ENCODE peak calls at places on chromosome 21, in six cellular contexts. S, L, G, Y, I and X are unnamed samples.
A peak's percentile ranks its signal among the peaks of the same experiment; 100 is the strongest.

GRCh38 chr21:15164678-15165303 is 100.0 kb upstream of the NRIP1 start:
- DNase-seq in Y (no peak), S (no peak), I (no peak), L (no peak), G (no peak), X (no peak)

GRCh38 chr21:29091032-29091431 is 17.6 kb upstream of the CCT8 start:
- DNase-seq in S (no peak), L (no peak), Y (no peak), G (no peak), I (no peak), X (no peak)

GRCh38 chr21:14259669-14260458 is 43.9 kb downstream of the RBM11 start:
- DNase-seq in G (no peak), Y (no peak), L (no peak), S (peak; percentile 43), I (peak; percentile 51), X (no peak)

GRCh38 chr21:46527801-46528200 is 69.1 kb downstream of the DIP2A start:
- DNase-seq in S (no peak), I (no peak), L (no peak), G (no peak), Y (no peak), X (no peak)

GRCh38 chr21:22585558-22585957 is 1587.3 kb downstream of the NCAM2 start:
- DNase-seq in S (no peak), Y (no peak), G (no peak), I (peak; percentile 46), L (no peak), X (no peak)

GRCh38 chr21:14773777-14774345 is 227.7 kb upstream of the SAMSN1 start:
- DNase-seq in Y (no peak), L (peak; percentile 22), S (peak; percentile 76), I (peak; percentile 67), G (peak; percentile 11), X (peak; percentile 75)

GRCh38 chr21:45224189-45224938 is 63.3 kb downstream of the POFUT2 start:
- DNase-seq in G (peak; percentile 26), L (no peak), S (no peak), I (no peak), Y (no peak), X (no peak)

GRCh38 chr21:15007716-15008296 is 57.0 kb downstream of the NRIP1 start:
- DNase-seq in S (no peak), L (no peak), Y (no peak), G (no peak), I (no peak), X (peak; percentile 20)

GRCh38 chr21:29487154-29487553 is 188.4 kb downstream of the BACH1 start:
- DNase-seq in S (no peak), I (no peak), Y (no peak), L (no peak), G (no peak), X (no peak)

GRCh38 chr21:45644041-45644906 is 749 bp downstream of the PCBP3 start:
- DNase-seq in Y (peak; percentile 39), L (peak; percentile 33), S (no peak), G (no peak), I (peak; percentile 54), X (no peak)

DNA sequence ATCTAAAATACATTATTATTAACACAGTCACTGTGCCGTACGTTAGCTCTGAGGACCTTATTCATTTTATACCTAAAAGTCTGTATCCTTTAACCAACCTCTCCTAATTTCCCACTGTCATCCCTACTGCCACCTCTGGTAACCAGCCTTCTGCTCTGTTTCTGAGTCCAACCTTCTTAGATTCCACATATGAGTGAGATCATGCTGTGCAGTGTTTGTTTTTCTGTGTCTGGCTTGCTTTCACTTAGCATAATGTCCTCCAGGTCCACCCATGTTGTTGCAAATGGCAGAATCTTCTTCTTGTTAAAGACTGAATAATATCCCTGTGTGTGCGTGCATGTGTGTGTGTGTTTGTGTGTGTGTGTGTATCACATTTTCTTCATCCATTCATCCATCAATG is 64.2 kb downstream of the ETS2 start:
- DNase-seq in S (no peak), Y (no peak), I (no peak), G (no peak), L (no peak), X (no peak)
- TF ChIP-seq CTCF in S (no peak), Y (no peak), I (no peak), G (no peak), L (no peak), X (no peak)

DNA sequence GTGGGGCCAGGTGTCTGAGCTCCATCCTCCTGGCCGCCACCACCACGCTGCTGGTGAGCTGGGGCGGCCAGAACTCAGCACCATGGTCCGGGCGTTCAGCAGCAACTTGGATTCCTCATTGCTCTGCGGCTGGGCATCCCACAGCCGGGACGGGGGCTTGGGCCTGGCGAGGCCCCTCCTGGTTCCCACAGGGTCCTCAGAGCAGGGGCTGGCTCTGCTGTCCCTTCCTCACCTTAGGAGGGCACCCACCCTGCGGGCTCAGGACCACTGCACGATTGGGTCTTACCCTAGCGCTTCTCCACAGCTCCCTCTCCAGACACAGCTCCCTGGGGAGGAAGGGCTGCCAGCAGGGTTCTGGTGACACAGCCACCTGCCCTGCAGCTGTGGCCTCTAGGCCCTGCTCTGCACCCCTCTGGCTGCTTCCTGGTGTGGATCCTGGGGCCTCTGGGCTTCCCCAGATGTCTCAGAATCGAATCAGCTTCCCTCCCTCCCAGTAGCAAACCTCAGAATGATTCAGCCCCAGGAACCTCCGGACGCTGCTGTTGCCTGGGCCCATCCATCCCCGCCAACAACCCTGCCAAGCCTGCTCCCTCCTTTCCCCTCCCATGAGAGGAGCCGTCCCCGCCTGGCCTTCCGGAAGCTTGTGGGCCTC is 25.0 kb downstream of the CRYAA start:
- DNase-seq in S (no peak), I (peak; percentile 77), Y (no peak), L (peak; percentile 12), G (peak; percentile 57), X (peak; percentile 16)
- TF ChIP-seq POLR2A in S (no peak), I (no peak), Y (no peak), L (no peak), G (no peak), X (no peak)

DNA sequence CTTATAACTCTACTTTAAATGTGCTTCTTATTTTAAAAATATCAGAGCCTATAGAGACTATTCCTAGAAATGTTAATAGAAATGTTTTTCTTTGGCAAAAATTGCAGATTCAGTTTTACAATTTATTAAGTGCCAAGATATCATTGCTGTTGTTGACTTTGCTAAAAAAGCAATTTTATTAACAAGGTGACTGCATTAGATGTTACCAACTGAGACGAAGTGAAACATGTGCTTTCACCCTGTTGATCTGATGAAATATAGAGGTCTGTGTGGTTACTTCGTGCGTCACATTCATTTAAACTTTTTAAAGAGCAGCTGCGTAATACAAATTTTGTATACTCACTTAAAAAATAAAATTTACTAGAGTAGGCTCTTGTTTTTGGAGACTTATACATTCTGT is 465.7 kb downstream of the USP25 start:
- DNase-seq in G (no peak), S (no peak), L (no peak), I (no peak), Y (no peak), X (no peak)
- H3K4me3 ChIP-seq in G (peak overlapping the region; percentile 43), S (no peak overlapping the region), L (peak overlapping the region; percentile 56), I (no peak overlapping the region), Y (peak overlapping the region; percentile 46), X (peak overlapping the region; percentile 55)

DNA sequence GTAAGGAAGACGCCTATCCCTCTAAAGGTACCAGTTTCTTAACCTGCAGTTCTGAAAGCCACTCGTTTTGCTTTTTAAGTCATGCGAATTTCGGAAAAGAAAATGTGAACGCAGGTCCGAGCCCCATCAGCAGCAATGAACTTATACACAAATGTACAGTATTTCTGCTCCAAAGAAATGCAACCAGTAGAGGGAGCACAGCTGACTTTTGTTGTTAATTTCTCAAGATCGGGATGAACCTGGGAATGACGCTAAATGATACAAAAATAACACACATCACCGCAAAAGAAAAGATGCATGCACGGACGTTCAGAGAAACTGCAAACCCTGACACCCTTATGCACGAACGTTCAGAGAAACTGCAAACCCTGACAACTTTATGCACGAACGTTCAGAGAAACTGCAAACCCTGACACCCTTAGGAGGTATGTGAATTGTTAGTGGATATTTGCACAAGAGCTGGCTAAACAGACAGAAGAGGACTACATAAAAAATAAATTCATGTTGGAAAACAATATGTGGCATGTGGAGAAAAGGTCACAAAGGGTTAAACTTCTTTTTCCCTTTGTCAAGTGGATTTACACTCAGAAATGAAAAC is 3.5 kb upstream of the TIAM1 start:
- DNase-seq in G (no peak), I (peak; percentile 33), Y (no peak), S (peak; percentile 29), L (no peak), X (no peak)
- TF ChIP-seq CTCF in G (no peak), I (peak; percentile 40), Y (no peak), S (peak; percentile 65), L (no peak), X (peak; percentile 25)

DNA sequence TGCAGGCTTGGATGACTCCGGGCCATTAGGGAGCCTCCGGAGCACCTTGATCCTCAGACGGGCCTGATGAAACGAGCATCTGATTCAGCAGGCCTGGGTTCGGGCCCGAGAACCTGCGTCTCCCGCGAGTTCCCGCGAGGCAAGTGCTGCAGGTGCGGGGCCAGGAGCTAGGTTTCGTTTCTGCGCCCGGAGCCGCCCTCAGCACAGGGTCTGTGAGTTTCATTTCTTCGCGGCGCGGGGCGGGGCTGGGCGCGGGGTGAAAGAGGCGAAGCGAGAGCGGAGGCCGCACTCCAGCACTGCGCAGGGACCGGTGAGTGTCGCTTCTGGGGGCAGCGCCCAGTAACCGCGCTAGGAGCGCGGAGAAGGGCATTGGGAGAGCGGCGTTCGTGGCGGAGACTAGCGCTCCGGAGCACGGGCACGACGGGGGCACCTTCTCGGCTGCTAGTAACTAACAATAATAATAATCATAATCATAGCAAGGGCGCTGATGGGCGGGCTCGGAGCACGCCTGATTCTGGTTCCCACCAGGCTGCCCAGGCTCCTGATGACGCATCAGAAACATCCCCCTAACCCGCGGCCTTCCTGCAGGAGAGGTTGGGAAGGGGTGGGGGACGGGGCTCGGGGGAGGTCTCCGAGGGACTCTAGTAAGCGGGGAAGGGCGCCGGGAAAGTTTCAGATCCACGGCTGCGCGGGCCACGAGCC is at the start of gene MX1:
- DNase-seq in L (peak; percentile 69), Y (peak; percentile 76), S (no peak), G (peak; percentile 81), I (no peak), X (peak; percentile 70)
- TF ChIP-seq POLR2A in L (peak; percentile 61), Y (peak; percentile 44), S (no peak), G (peak; percentile 44), I (no peak), X (no peak)

GRCh38 chr21:33932731-33933130 is 17.1 kb upstream of the ATP5PO start:
- DNase-seq in L (no peak), G (no peak), I (no peak), S (no peak), Y (no peak), X (no peak)
- H3K4me3 ChIP-seq in L (peak overlapping the region; percentile 20), G (peak overlapping the region; percentile 36), I (peak overlapping the region; percentile 76), S (peak overlapping the region; percentile 67), Y (peak overlapping the region; percentile 36), X (no peak overlapping the region)

DNA sequence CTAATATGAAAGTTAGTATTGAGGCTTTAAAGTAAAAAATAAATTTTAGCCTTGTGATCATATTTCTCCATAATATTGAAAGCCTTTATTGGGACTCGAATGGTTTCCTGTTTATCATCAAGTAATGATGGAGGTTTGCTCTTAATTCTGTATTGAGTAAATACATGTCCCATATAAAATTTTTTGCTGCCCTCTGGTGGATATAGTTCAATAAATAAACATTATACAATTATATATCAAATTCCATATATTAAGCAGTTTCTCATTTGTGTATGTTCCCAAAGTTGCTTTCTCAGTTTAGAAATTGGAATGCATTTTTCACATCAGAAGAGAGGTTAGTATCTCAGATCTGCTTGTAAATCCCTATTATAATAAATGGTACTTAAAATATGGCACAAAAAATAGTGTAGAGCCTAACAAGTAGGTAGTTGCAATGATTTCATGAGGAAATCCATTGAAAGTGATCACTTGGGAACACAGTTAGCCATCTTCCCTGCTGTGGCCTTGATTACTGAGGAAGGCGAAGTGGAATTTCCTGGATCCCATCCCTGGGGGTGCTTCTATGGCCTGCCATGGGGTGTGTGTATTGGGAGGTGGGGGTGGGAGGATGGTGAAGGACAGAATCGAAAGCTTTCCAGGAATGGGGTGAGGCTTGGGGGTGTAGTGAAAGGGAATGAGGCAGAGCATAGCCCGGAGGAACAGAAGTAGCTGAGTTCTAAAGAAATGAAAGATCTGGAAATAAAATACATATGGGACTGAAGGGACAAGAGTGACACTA is 84.1 kb upstream of the C21orf91 start:
- DNase-seq in Y (no peak), L (no peak), G (no peak), I (peak; percentile 17), S (no peak), X (no peak)
- TF ChIP-seq CTCF in Y (no peak), L (peak; percentile 18), G (no peak), I (no peak), S (no peak), X (no peak)